ENCODE peak calls at places on chromosomes 7 and 10, in eight cellular contexts. One of them, this sample, is unnamed.

GRCh38 chr7:25117226-25118047 is 7.6 kb downstream of the CYCS start:
- DNase-seq in upper lobe of right lung: no peak
- DNase-seq in CD8-positive, alpha-beta T cell: no peak
- DNase-seq in mammary epithelial cell: no peak
- DNase-seq in heart right ventricle: no peak
- DNase-seq in esophagus squamous epithelium: no peak
- DNase-seq in GM12878: peak; percentile 91
- DNase-seq in gastrocnemius medialis: no peak
- DNase-seq in this sample: no peak

GRCh38 chr7:130758429-130759056 is 24.5 kb upstream of the KLF14 start:
- DNase-seq in upper lobe of right lung: no peak
- DNase-seq in CD8-positive, alpha-beta T cell: no peak
- DNase-seq in mammary epithelial cell: peak; percentile 11
- DNase-seq in heart right ventricle: no peak
- DNase-seq in esophagus squamous epithelium: no peak
- DNase-seq in GM12878: no peak
- DNase-seq in gastrocnemius medialis: no peak
- DNase-seq in this sample: no peak

GRCh38 chr7:33831389-33832118 is 73.8 kb upstream of the BMPER start:
- DNase-seq in upper lobe of right lung: no peak
- DNase-seq in CD8-positive, alpha-beta T cell: no peak
- DNase-seq in mammary epithelial cell: peak; percentile 65
- DNase-seq in heart right ventricle: no peak
- DNase-seq in esophagus squamous epithelium: no peak
- DNase-seq in GM12878: no peak
- DNase-seq in gastrocnemius medialis: peak; percentile 61
- DNase-seq in this sample: no peak

GRCh38 chr7:19051767-19052375 is 65.6 kb downstream of the TWIST1 start:
- DNase-seq in upper lobe of right lung: no peak
- DNase-seq in CD8-positive, alpha-beta T cell: no peak
- DNase-seq in mammary epithelial cell: peak; percentile 8
- DNase-seq in heart right ventricle: no peak
- DNase-seq in esophagus squamous epithelium: no peak
- DNase-seq in GM12878: no peak
- DNase-seq in gastrocnemius medialis: no peak
- DNase-seq in this sample: peak; percentile 62

GRCh38 chr10:104054430-104054829 is 31.2 kb downstream of the COL17A1 start:
- DNase-seq in upper lobe of right lung: no peak
- DNase-seq in CD8-positive, alpha-beta T cell: no peak
- DNase-seq in mammary epithelial cell: no peak
- DNase-seq in heart right ventricle: no peak
- DNase-seq in esophagus squamous epithelium: no peak
- DNase-seq in GM12878: no peak
- DNase-seq in gastrocnemius medialis: no peak
- DNase-seq in this sample: no peak

GRCh38 chr10:131258256-131258655 is 53.3 kb downstream of the TCERG1L start:
- DNase-seq in upper lobe of right lung: peak; percentile 46
- DNase-seq in CD8-positive, alpha-beta T cell: no peak
- DNase-seq in mammary epithelial cell: no peak
- DNase-seq in heart right ventricle: no peak
- DNase-seq in esophagus squamous epithelium: no peak
- DNase-seq in GM12878: no peak
- DNase-seq in gastrocnemius medialis: no peak
- DNase-seq in this sample: no peak

GRCh38 chr10:80537086-80537704 is 507 bp upstream of the SH2D4B start:
- DNase-seq in upper lobe of right lung: no peak
- DNase-seq in CD8-positive, alpha-beta T cell: no peak
- DNase-seq in mammary epithelial cell: no peak
- DNase-seq in heart right ventricle: no peak
- DNase-seq in esophagus squamous epithelium: no peak
- DNase-seq in GM12878: no peak
- DNase-seq in gastrocnemius medialis: no peak
- DNase-seq in this sample: peak; percentile 33

GRCh38 chr7:151251328-151251925 is 2.9 kb upstream of the SMARCD3 start:
- DNase-seq in upper lobe of right lung: peak; percentile 85
- DNase-seq in CD8-positive, alpha-beta T cell: no peak
- DNase-seq in mammary epithelial cell: peak; percentile 33
- DNase-seq in heart right ventricle: peak; percentile 76
- DNase-seq in esophagus squamous epithelium: no peak
- DNase-seq in GM12878: no peak
- DNase-seq in gastrocnemius medialis: no peak
- DNase-seq in this sample: peak; percentile 68

GRCh38 chr7:80087051-80087767 is 47.4 kb upstream of the GNAI1 start:
- DNase-seq in upper lobe of right lung: no peak
- DNase-seq in CD8-positive, alpha-beta T cell: no peak
- DNase-seq in mammary epithelial cell: no peak
- DNase-seq in heart right ventricle: no peak
- DNase-seq in esophagus squamous epithelium: no peak
- DNase-seq in GM12878: no peak
- DNase-seq in gastrocnemius medialis: no peak
- DNase-seq in this sample: no peak

GRCh38 chr10:76396126-76396525 is 964.7 kb downstream of the LRMDA start:
- DNase-seq in upper lobe of right lung: no peak
- DNase-seq in CD8-positive, alpha-beta T cell: no peak
- DNase-seq in mammary epithelial cell: no peak
- DNase-seq in heart right ventricle: no peak
- DNase-seq in esophagus squamous epithelium: no peak
- DNase-seq in GM12878: no peak
- DNase-seq in gastrocnemius medialis: no peak
- DNase-seq in this sample: no peak

GRCh38 chr7:43479042-43479441 is 103.9 kb upstream of the STK17A start:
- DNase-seq in upper lobe of right lung: no peak
- DNase-seq in CD8-positive, alpha-beta T cell: no peak
- DNase-seq in mammary epithelial cell: peak; percentile 28
- DNase-seq in heart right ventricle: no peak
- DNase-seq in esophagus squamous epithelium: no peak
- DNase-seq in GM12878: no peak
- DNase-seq in gastrocnemius medialis: no peak
- DNase-seq in this sample: no peak

DNA sequence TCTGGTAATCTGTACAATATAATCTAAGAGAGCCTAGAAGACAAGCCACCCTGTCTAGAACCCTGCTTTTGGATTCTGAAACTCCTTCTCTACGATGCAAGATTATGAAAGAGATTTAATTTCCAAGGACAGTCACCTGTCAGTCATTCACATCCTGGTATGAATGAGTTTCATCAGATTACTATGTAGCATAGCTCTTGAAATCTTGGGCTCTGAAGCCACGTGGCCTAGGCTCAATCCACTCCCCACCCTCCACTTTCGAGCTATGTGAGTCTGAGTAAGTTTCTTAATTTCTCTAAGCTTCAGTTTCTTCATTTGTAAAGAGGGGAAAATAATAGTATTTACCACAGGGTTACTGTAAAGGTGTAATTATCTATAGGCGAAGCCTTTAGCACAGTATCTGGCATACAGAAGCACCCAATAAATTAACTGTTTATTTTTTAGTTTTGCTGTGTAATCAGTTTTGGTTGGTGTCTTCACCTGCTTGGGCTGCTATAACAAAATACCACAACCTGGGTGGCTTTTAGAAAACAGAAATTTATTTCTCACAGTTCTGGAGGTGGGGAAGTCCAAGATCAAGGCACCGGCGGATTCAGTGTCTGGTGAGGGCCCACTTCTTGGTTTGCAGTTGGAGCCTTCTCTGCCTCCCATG is 71.3 kb downstream of the MYOF start:
- DNase-seq in upper lobe of right lung: no peak
- DNase-seq in CD8-positive, alpha-beta T cell: no peak
- DNase-seq in mammary epithelial cell: no peak
- DNase-seq in heart right ventricle: no peak
- DNase-seq in esophagus squamous epithelium: no peak
- DNase-seq in GM12878: no peak
- DNase-seq in gastrocnemius medialis: no peak
- DNase-seq in this sample: no peak
- H3K4me1 ChIP-seq in upper lobe of right lung: peaks cover 13% of the 10 kb centered on the region
- H3K4me1 ChIP-seq in CD8-positive, alpha-beta T cell: peaks cover 63% of the 10 kb centered on the region
- H3K4me1 ChIP-seq in mammary epithelial cell: peaks cover 15% of the 10 kb centered on the region
- H3K4me1 ChIP-seq in heart right ventricle: peaks cover 7% of the 10 kb centered on the region
- H3K4me1 ChIP-seq in esophagus squamous epithelium: peaks cover 34% of the 10 kb centered on the region
- H3K4me1 ChIP-seq in GM12878: no peaks in the 10 kb centered on the region
- H3K4me1 ChIP-seq in gastrocnemius medialis: no peaks in the 10 kb centered on the region
- H3K4me1 ChIP-seq in this sample: no peaks in the 10 kb centered on the region

DNA sequence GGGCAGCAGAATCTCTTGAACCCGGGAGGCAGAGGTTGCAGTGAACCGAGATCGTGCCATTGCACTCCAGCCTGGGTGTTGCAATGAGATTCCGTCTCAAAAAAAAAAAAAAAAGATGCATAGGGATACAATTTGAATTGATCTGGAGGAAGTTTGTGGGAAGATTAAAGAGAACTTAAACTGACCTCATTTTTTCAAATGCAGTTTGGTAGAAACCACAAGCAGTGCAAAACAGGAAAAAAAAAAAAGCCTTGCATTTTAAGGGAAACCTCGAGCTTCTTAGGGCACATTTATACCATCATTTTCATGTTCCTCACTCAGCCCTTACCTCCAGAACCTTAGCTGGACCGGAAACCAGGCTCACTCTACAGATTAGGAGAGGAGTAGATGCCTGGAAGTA is 2.8 kb downstream of the KCTD7 start:
- DNase-seq in upper lobe of right lung: no peak
- DNase-seq in CD8-positive, alpha-beta T cell: no peak
- DNase-seq in mammary epithelial cell: no peak
- DNase-seq in heart right ventricle: no peak
- DNase-seq in esophagus squamous epithelium: no peak
- DNase-seq in GM12878: no peak
- DNase-seq in gastrocnemius medialis: no peak
- DNase-seq in this sample: no peak
- H3K9me3 ChIP-seq in upper lobe of right lung: no peaks in the 10 kb centered on the region
- H3K9me3 ChIP-seq in CD8-positive, alpha-beta T cell: no peaks in the 10 kb centered on the region
- H3K9me3 ChIP-seq in mammary epithelial cell: no peaks in the 10 kb centered on the region
- H3K9me3 ChIP-seq in heart right ventricle: no peaks in the 10 kb centered on the region
- H3K9me3 ChIP-seq in esophagus squamous epithelium: no peaks in the 10 kb centered on the region
- H3K9me3 ChIP-seq in GM12878: no peaks in the 10 kb centered on the region
- H3K9me3 ChIP-seq in gastrocnemius medialis: no peaks in the 10 kb centered on the region
- H3K9me3 ChIP-seq in this sample: no peaks in the 10 kb centered on the region

GRCh38 chr10:78408011-78408410 is 374.3 kb downstream of the RPS24 start:
- DNase-seq in upper lobe of right lung: no peak
- DNase-seq in CD8-positive, alpha-beta T cell: no peak
- DNase-seq in mammary epithelial cell: no peak
- DNase-seq in heart right ventricle: no peak
- DNase-seq in esophagus squamous epithelium: no peak
- DNase-seq in GM12878: no peak
- DNase-seq in gastrocnemius medialis: no peak
- DNase-seq in this sample: no peak

GRCh38 chr10:78406648-78407008 is 373.0 kb downstream of the RPS24 start:
- DNase-seq in upper lobe of right lung: no peak
- DNase-seq in CD8-positive, alpha-beta T cell: no peak
- DNase-seq in mammary epithelial cell: no peak
- DNase-seq in heart right ventricle: no peak
- DNase-seq in esophagus squamous epithelium: no peak
- DNase-seq in GM12878: no peak
- DNase-seq in gastrocnemius medialis: no peak
- DNase-seq in this sample: no peak

GRCh38 chr10:78405781-78406180 is 372.1 kb downstream of the RPS24 start:
- DNase-seq in upper lobe of right lung: peak; percentile 37
- DNase-seq in CD8-positive, alpha-beta T cell: no peak
- DNase-seq in mammary epithelial cell: no peak
- DNase-seq in heart right ventricle: no peak
- DNase-seq in esophagus squamous epithelium: no peak
- DNase-seq in GM12878: no peak
- DNase-seq in gastrocnemius medialis: no peak
- DNase-seq in this sample: no peak

GRCh38 chr10:78408671-78409472 is 375.2 kb downstream of the RPS24 start:
- DNase-seq in upper lobe of right lung: peak; percentile 91
- DNase-seq in CD8-positive, alpha-beta T cell: no peak
- DNase-seq in mammary epithelial cell: no peak
- DNase-seq in heart right ventricle: peak; percentile 88
- DNase-seq in esophagus squamous epithelium: no peak
- DNase-seq in GM12878: no peak
- DNase-seq in gastrocnemius medialis: peak; percentile 48
- DNase-seq in this sample: peak; percentile 86

DNA sequence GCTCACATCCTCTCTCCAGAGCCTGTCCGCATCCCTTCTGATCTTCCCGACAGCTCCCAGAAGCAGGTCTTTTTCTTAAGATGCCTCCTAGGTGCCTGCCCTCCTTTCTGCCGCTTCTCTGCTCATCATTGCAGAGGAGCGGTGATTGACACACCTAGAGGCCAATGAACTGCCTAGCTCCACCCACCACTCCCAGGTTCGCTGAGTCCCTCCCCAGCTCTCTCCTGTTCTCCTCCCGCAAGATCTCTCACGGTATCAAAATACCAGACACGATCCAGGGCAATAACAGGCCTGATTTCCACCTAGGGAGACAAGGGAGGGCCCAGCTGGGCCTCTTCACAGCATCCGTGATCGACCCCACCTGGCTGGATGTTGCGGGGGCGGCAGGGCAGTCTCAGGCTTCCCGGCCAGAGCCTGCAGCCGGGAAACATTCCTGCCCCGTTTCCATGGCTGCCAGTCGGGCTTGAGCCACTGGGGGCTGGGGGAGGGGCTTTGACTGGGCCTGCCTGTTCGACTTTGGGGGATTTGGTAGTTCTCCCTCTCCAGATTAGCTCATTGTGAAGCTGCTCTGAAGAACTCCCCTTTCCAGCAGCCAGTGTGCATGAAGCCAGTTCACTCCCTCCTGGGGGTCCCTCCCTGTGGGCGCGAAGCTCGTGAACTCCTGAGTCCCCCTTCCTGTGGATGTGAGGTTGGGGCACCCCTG is 373.5 kb downstream of the RPS24 start:
- DNase-seq in upper lobe of right lung: peak; percentile 90
- DNase-seq in CD8-positive, alpha-beta T cell: peak; percentile 33
- DNase-seq in mammary epithelial cell: peak; percentile 89
- DNase-seq in heart right ventricle: peak; percentile 87
- DNase-seq in esophagus squamous epithelium: no peak
- DNase-seq in GM12878: peak; percentile 1
- DNase-seq in gastrocnemius medialis: no peak
- DNase-seq in this sample: peak; percentile 87
- H3K4me3 ChIP-seq in upper lobe of right lung: peak overlapping the region; percentile 42
- H3K4me3 ChIP-seq in CD8-positive, alpha-beta T cell: peak overlapping the region; percentile 42
- H3K4me3 ChIP-seq in mammary epithelial cell: peak overlapping the region; percentile 8
- H3K4me3 ChIP-seq in heart right ventricle: peak overlapping the region; percentile 45
- H3K4me3 ChIP-seq in esophagus squamous epithelium: peak overlapping the region; percentile 10
- H3K4me3 ChIP-seq in GM12878: no peak overlapping the region
- H3K4me3 ChIP-seq in gastrocnemius medialis: no peak overlapping the region
- H3K4me3 ChIP-seq in this sample: peak overlapping the region; percentile 70

DNA sequence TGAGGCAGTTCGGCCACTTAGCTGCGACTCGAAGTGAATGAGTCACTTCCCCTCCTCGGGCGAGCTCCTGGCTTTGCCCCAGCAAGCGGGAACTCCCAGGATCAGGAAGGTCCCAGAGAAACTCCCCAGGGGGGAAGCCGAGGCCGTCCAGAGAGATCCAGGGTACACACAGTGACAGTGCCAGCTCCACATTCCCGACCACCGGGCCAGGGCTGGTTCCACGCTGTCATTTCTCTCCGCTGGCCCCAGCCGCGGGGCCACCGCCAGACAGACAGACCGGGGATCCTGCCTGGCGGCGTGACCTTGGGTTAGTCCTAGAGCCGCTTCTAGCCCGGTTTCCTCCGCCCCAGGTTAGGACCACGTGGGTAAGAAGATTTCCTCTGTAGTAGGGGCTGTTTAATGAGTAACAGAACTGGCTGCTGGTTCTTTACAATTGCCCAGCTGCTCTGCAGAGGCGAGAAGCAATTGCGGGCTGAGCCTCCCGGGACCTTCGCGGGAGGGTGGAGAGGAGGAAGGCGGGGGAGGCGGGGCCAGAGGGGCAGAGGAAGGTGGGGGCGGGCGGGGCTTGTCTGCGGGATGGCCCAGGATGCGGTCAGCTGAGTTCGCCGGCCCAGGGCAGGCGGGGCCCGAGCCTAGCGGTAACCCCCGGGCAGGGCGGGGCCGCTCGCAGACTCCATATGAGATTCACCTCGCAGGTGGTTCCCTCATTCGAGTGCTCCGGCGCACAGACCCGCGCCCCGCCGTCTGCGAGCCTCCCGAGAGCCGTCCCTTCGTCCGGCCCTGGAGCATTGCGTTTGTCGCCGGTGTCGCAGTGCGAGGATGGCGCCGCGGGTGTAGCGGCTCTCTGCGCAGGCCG is at the start of gene UPP1:
- DNase-seq in upper lobe of right lung: peak; percentile 98
- DNase-seq in CD8-positive, alpha-beta T cell: peak; percentile 86
- DNase-seq in mammary epithelial cell: peak; percentile 92
- DNase-seq in heart right ventricle: peak; percentile 90
- DNase-seq in esophagus squamous epithelium: peak; percentile 81
- DNase-seq in GM12878: peak; percentile 76
- DNase-seq in gastrocnemius medialis: peak; percentile 92
- DNase-seq in this sample: peak; percentile 88
- H3K4me1 ChIP-seq in upper lobe of right lung: peaks cover 48% of the 10 kb centered on the region
- H3K4me1 ChIP-seq in CD8-positive, alpha-beta T cell: peaks cover 70% of the 10 kb centered on the region
- H3K4me1 ChIP-seq in mammary epithelial cell: peaks cover 71% of the 10 kb centered on the region
- H3K4me1 ChIP-seq in heart right ventricle: peaks cover 19% of the 10 kb centered on the region
- H3K4me1 ChIP-seq in esophagus squamous epithelium: peaks cover 92% of the 10 kb centered on the region
- H3K4me1 ChIP-seq in GM12878: peaks cover 38% of the 10 kb centered on the region
- H3K4me1 ChIP-seq in gastrocnemius medialis: peaks cover 6% of the 10 kb centered on the region
- H3K4me1 ChIP-seq in this sample: peaks cover 15% of the 10 kb centered on the region